ENCODE peak calls at places on chromosomes 12 and 14, in five cellular contexts. One of them, this sample, is unnamed.

GRCh38 chr12:84315926-84316325 is 596.7 kb downstream of the SLC6A15 start:
- DNase-seq in HS-5: no peak
- DNase-seq in astrocyte of the cerebellum: no peak
- DNase-seq in NCI-H2171 treated with DMSO at 0.1 percent for 48 hours: peak
- DNase-seq in thyroid gland: no peak
- DNase-seq in this sample: no peak

GRCh38 chr14:89340200-89340667 is 76.8 kb downstream of the FOXN3 start:
- DNase-seq in HS-5: no peak
- DNase-seq in astrocyte of the cerebellum: no peak
- DNase-seq in NCI-H2171 treated with DMSO at 0.1 percent for 48 hours: peak
- DNase-seq in thyroid gland: no peak
- DNase-seq in this sample: no peak

GRCh38 chr12:128920468-128920867 is 67.2 kb downstream of the GLT1D1 start:
- DNase-seq in HS-5: no peak
- DNase-seq in astrocyte of the cerebellum: no peak
- DNase-seq in NCI-H2171 treated with DMSO at 0.1 percent for 48 hours: no peak
- DNase-seq in thyroid gland: no peak
- DNase-seq in this sample: peak

GRCh38 chr14:94173471-94173884 is 644 bp upstream of the PPP4R4 start:
- DNase-seq in HS-5: no peak
- DNase-seq in astrocyte of the cerebellum: no peak
- DNase-seq in NCI-H2171 treated with DMSO at 0.1 percent for 48 hours: peak
- DNase-seq in thyroid gland: peak
- DNase-seq in this sample: peak

GRCh38 chr12:94622475-94622874 is 27.9 kb downstream of the TMCC3 start:
- DNase-seq in HS-5: no peak
- DNase-seq in astrocyte of the cerebellum: no peak
- DNase-seq in NCI-H2171 treated with DMSO at 0.1 percent for 48 hours: peak
- DNase-seq in thyroid gland: no peak
- DNase-seq in this sample: no peak

GRCh38 chr12:6056406-6057211 is 67.9 kb downstream of the VWF start:
- DNase-seq in HS-5: no peak
- DNase-seq in astrocyte of the cerebellum: no peak
- DNase-seq in NCI-H2171 treated with DMSO at 0.1 percent for 48 hours: peak
- DNase-seq in thyroid gland: no peak
- DNase-seq in this sample: no peak

GRCh38 chr12:62933871-62934798 is 815 bp downstream of the PPM1H start:
- DNase-seq in HS-5: no peak
- DNase-seq in astrocyte of the cerebellum: no peak
- DNase-seq in NCI-H2171 treated with DMSO at 0.1 percent for 48 hours: peak
- DNase-seq in thyroid gland: peak
- DNase-seq in this sample: no peak

GRCh38 chr12:51323966-51324895 is at the start of gene BIN2:
- DNase-seq in HS-5: no peak
- DNase-seq in astrocyte of the cerebellum: no peak
- DNase-seq in NCI-H2171 treated with DMSO at 0.1 percent for 48 hours: no peak
- DNase-seq in thyroid gland: peak
- DNase-seq in this sample: peak

GRCh38 chr14:105072892-105073719 is 7.9 kb upstream of the GPR132 start:
- DNase-seq in HS-5: no peak
- DNase-seq in astrocyte of the cerebellum: no peak
- DNase-seq in NCI-H2171 treated with DMSO at 0.1 percent for 48 hours: no peak
- DNase-seq in thyroid gland: no peak
- DNase-seq in this sample: no peak

GRCh38 chr12:122845041-122845864 is 10.0 kb downstream of the HIP1R start:
- DNase-seq in HS-5: no peak
- DNase-seq in astrocyte of the cerebellum: no peak
- DNase-seq in NCI-H2171 treated with DMSO at 0.1 percent for 48 hours: peak
- DNase-seq in thyroid gland: no peak
- DNase-seq in this sample: no peak

GRCh38 chr12:6061661-6062060 is 62.8 kb downstream of the VWF start:
- DNase-seq in HS-5: no peak
- DNase-seq in astrocyte of the cerebellum: no peak
- DNase-seq in NCI-H2171 treated with DMSO at 0.1 percent for 48 hours: no peak
- DNase-seq in thyroid gland: no peak
- DNase-seq in this sample: no peak

GRCh38 chr12:91119089-91119488 is 7.8 kb upstream of the LUM start:
- DNase-seq in HS-5: no peak
- DNase-seq in astrocyte of the cerebellum: no peak
- DNase-seq in NCI-H2171 treated with DMSO at 0.1 percent for 48 hours: peak
- DNase-seq in thyroid gland: no peak
- DNase-seq in this sample: no peak

GRCh38 chr12:43066471-43066870 is 476.9 kb upstream of the PRICKLE1 start:
- DNase-seq in HS-5: no peak
- DNase-seq in astrocyte of the cerebellum: peak
- DNase-seq in NCI-H2171 treated with DMSO at 0.1 percent for 48 hours: no peak
- DNase-seq in thyroid gland: no peak
- DNase-seq in this sample: no peak

GRCh38 chr12:5264006-5264405 is 167.9 kb upstream of the NTF3 start:
- DNase-seq in HS-5: no peak
- DNase-seq in astrocyte of the cerebellum: no peak
- DNase-seq in NCI-H2171 treated with DMSO at 0.1 percent for 48 hours: no peak
- DNase-seq in thyroid gland: no peak
- DNase-seq in this sample: no peak

This sample was measured in tibial nerve.